ENCODE peak calls at places on chromosomes 12 and 14, in ten cellular contexts. One of them, this sample, is unnamed.
A peak's percentile ranks its signal among the peaks of the same experiment; 100 is the strongest.

GRCh38 chr14:80381964-80382363 is 170.7 kb upstream of the DIO2 start:
- DNase-seq in neural progenitor cell: no peak
- DNase-seq in GM23248: no peak
- DNase-seq in MM.1S: no peak
- DNase-seq in HCT116: no peak
- DNase-seq in K562: no peak
- DNase-seq in fibroblast of lung: no peak
- DNase-seq in PC-3: no peak
- DNase-seq in astrocyte: no peak
- DNase-seq in endothelial cell of umbilical vein: no peak
- DNase-seq in this sample: no peak

GRCh38 chr14:94653321-94653720 is 41.1 kb downstream of the SERPINA3 start:
- DNase-seq in PC-3: no peak
- DNase-seq in GM23248: no peak
- DNase-seq in astrocyte: no peak
- DNase-seq in HCT116: no peak
- DNase-seq in K562: no peak
- DNase-seq in MM.1S: no peak
- DNase-seq in endothelial cell of umbilical vein: no peak
- DNase-seq in neural progenitor cell: no peak
- DNase-seq in fibroblast of lung: no peak
- DNase-seq in this sample: no peak

GRCh38 chr14:65164068-65164824 is 61.9 kb upstream of the MAX start:
- DNase-seq in PC-3: peak; percentile 79
- DNase-seq in endothelial cell of umbilical vein: peak; percentile 58
- DNase-seq in K562: peak; percentile 38
- DNase-seq in GM23248: peak; percentile 70
- DNase-seq in astrocyte: no peak
- DNase-seq in neural progenitor cell: peak; percentile 65
- DNase-seq in fibroblast of lung: no peak
- DNase-seq in HCT116: peak; percentile 51
- DNase-seq in MM.1S: peak; percentile 31
- DNase-seq in this sample: peak; percentile 34

GRCh38 chr12:95192271-95192670 is 25.0 kb downstream of the FGD6 start:
- DNase-seq in HCT116: no peak
- DNase-seq in neural progenitor cell: no peak
- DNase-seq in K562: no peak
- DNase-seq in astrocyte: no peak
- DNase-seq in MM.1S: no peak
- DNase-seq in GM23248: no peak
- DNase-seq in PC-3: no peak
- DNase-seq in endothelial cell of umbilical vein: no peak
- DNase-seq in fibroblast of lung: no peak
- DNase-seq in this sample: no peak

GRCh38 chr12:58888131-58888783 is 32.0 kb downstream of the LRIG3 start:
- DNase-seq in fibroblast of lung: peak; percentile 84
- DNase-seq in endothelial cell of umbilical vein: peak; percentile 39
- DNase-seq in PC-3: no peak
- DNase-seq in neural progenitor cell: no peak
- DNase-seq in K562: no peak
- DNase-seq in astrocyte: peak; percentile 81
- DNase-seq in HCT116: no peak
- DNase-seq in GM23248: peak; percentile 74
- DNase-seq in MM.1S: no peak
- DNase-seq in this sample: no peak

GRCh38 chr14:51398898-51399297 is 158.9 kb downstream of the TMX1 start:
- DNase-seq in HCT116: no peak
- DNase-seq in neural progenitor cell: no peak
- DNase-seq in MM.1S: no peak
- DNase-seq in endothelial cell of umbilical vein: peak; percentile 72
- DNase-seq in PC-3: peak; percentile 99
- DNase-seq in fibroblast of lung: peak; percentile 84
- DNase-seq in K562: no peak
- DNase-seq in GM23248: peak; percentile 96
- DNase-seq in astrocyte: peak; percentile 82
- DNase-seq in this sample: peak; percentile 52

GRCh38 chr14:29836395-29836794 is 91.3 kb downstream of the PRKD1 start:
- DNase-seq in endothelial cell of umbilical vein: no peak
- DNase-seq in PC-3: no peak
- DNase-seq in MM.1S: no peak
- DNase-seq in astrocyte: no peak
- DNase-seq in K562: no peak
- DNase-seq in neural progenitor cell: no peak
- DNase-seq in GM23248: no peak
- DNase-seq in fibroblast of lung: no peak
- DNase-seq in HCT116: no peak
- DNase-seq in this sample: no peak

GRCh38 chr14:70845601-70846000 is 36.3 kb upstream of the MAP3K9 start:
- DNase-seq in HCT116: no peak
- DNase-seq in K562: no peak
- DNase-seq in neural progenitor cell: no peak
- DNase-seq in PC-3: no peak
- DNase-seq in fibroblast of lung: no peak
- DNase-seq in GM23248: no peak
- DNase-seq in astrocyte: no peak
- DNase-seq in MM.1S: no peak
- DNase-seq in endothelial cell of umbilical vein: no peak
- DNase-seq in this sample: no peak

GRCh38 chr14:60647837-60648168 is 1.5 kb downstream of the SIX1 start:
- DNase-seq in K562: no peak
- DNase-seq in endothelial cell of umbilical vein: no peak
- DNase-seq in GM23248: peak; percentile 42
- DNase-seq in PC-3: no peak
- DNase-seq in neural progenitor cell: no peak
- DNase-seq in astrocyte: no peak
- DNase-seq in MM.1S: no peak
- DNase-seq in HCT116: no peak
- DNase-seq in fibroblast of lung: no peak
- DNase-seq in this sample: peak; percentile 22
- TF ChIP-seq EZH2 in K562: no peak
- TF ChIP-seq EZH2 in endothelial cell of umbilical vein: peak; percentile 59
- TF ChIP-seq EZH2 in GM23248: no peak
- TF ChIP-seq EZH2 in PC-3: no peak
- TF ChIP-seq EZH2 in neural progenitor cell: peak; percentile 98
- TF ChIP-seq EZH2 in astrocyte: peak; percentile 10
- TF ChIP-seq EZH2 in MM.1S: no peak
- TF ChIP-seq EZH2 in HCT116: no peak
- TF ChIP-seq EZH2 in fibroblast of lung: no peak
- TF ChIP-seq EZH2 in this sample: no peak

GRCh38 chr12:54859502-54859901 is 5.2 kb downstream of the MUCL1 start:
- DNase-seq in GM23248: no peak
- DNase-seq in K562: no peak
- DNase-seq in astrocyte: no peak
- DNase-seq in endothelial cell of umbilical vein: no peak
- DNase-seq in neural progenitor cell: no peak
- DNase-seq in MM.1S: no peak
- DNase-seq in fibroblast of lung: no peak
- DNase-seq in HCT116: no peak
- DNase-seq in PC-3: no peak
- DNase-seq in this sample: no peak

GRCh38 chr12:54858562-54858961 is 4.2 kb downstream of the MUCL1 start:
- DNase-seq in endothelial cell of umbilical vein: no peak
- DNase-seq in HCT116: no peak
- DNase-seq in fibroblast of lung: no peak
- DNase-seq in K562: no peak
- DNase-seq in GM23248: no peak
- DNase-seq in PC-3: no peak
- DNase-seq in neural progenitor cell: no peak
- DNase-seq in astrocyte: no peak
- DNase-seq in MM.1S: no peak
- DNase-seq in this sample: no peak

DNA sequence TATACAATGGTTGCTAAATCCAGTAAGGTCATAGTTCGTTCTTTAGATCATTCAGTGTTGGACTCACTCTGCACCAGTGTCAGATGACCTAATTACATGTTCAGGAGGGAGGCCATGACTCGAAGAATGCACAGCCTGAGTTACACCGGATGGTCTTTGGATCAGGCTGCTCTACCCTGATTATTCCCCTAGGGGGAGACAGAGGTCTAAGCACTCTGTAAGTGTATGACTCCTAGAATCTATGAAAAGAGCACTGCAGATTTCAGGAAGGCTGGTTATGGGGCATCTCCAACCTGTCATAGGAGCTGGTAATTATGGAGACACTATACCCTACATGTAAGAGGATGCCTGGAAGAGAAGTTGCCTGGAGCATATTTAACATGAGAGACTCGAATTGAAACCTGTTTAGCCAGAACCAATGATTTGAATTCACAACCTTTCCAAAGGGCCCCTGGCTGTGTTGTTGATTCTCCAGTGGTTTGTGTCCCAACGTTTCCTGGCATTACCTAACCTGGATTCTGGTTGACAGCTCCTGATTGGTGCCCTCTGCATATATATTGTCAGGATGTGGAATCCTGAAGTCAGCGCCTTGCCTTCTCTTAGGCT is at the start of gene MUCL1:
- DNase-seq in astrocyte: peak; percentile 26
- DNase-seq in fibroblast of lung: peak; percentile 38
- DNase-seq in neural progenitor cell: peak; percentile 76
- DNase-seq in HCT116: peak; percentile 62
- DNase-seq in endothelial cell of umbilical vein: peak; percentile 69
- DNase-seq in GM23248: peak; percentile 69
- DNase-seq in MM.1S: peak; percentile 76
- DNase-seq in K562: peak; percentile 71
- DNase-seq in PC-3: peak; percentile 93
- DNase-seq in this sample: peak; percentile 17
- H3K4me3 ChIP-seq in astrocyte: no peak within 1 kb of the TSS
- H3K4me3 ChIP-seq in fibroblast of lung: no peak within 1 kb of the TSS
- H3K4me3 ChIP-seq in neural progenitor cell: no peak within 1 kb of the TSS
- H3K4me3 ChIP-seq in HCT116: no peak within 1 kb of the TSS
- H3K4me3 ChIP-seq in endothelial cell of umbilical vein: no peak within 1 kb of the TSS
- H3K4me3 ChIP-seq in GM23248: no peak within 1 kb of the TSS
- H3K4me3 ChIP-seq in MM.1S: no peak within 1 kb of the TSS
- H3K4me3 ChIP-seq in K562: no peak within 1 kb of the TSS
- H3K4me3 ChIP-seq in PC-3: no peak within 1 kb of the TSS
- H3K4me3 ChIP-seq in this sample: no peak within 1 kb of the TSS

GRCh38 chr12:125136702-125137101 is 71.5 kb downstream of the AACS start:
- DNase-seq in MM.1S: no peak
- DNase-seq in fibroblast of lung: no peak
- DNase-seq in GM23248: no peak
- DNase-seq in K562: no peak
- DNase-seq in PC-3: no peak
- DNase-seq in HCT116: no peak
- DNase-seq in neural progenitor cell: no peak
- DNase-seq in endothelial cell of umbilical vein: no peak
- DNase-seq in astrocyte: no peak
- DNase-seq in this sample: no peak

GRCh38 chr12:125133616-125134015 is 68.4 kb downstream of the AACS start:
- DNase-seq in astrocyte: no peak
- DNase-seq in endothelial cell of umbilical vein: no peak
- DNase-seq in GM23248: no peak
- DNase-seq in K562: no peak
- DNase-seq in neural progenitor cell: no peak
- DNase-seq in MM.1S: no peak
- DNase-seq in PC-3: no peak
- DNase-seq in HCT116: no peak
- DNase-seq in fibroblast of lung: no peak
- DNase-seq in this sample: no peak

GRCh38 chr12:125135906-125136305 is 70.7 kb downstream of the AACS start:
- DNase-seq in GM23248: no peak
- DNase-seq in K562: no peak
- DNase-seq in astrocyte: no peak
- DNase-seq in endothelial cell of umbilical vein: no peak
- DNase-seq in fibroblast of lung: no peak
- DNase-seq in MM.1S: no peak
- DNase-seq in neural progenitor cell: no peak
- DNase-seq in PC-3: no peak
- DNase-seq in HCT116: no peak
- DNase-seq in this sample: no peak

GRCh38 chr12:125132698-125133400 is 67.6 kb downstream of the AACS start:
- DNase-seq in HCT116: no peak
- DNase-seq in PC-3: no peak
- DNase-seq in neural progenitor cell: no peak
- DNase-seq in endothelial cell of umbilical vein: no peak
- DNase-seq in GM23248: peak; percentile 35
- DNase-seq in astrocyte: peak; percentile 17
- DNase-seq in K562: no peak
- DNase-seq in MM.1S: no peak
- DNase-seq in fibroblast of lung: peak; percentile 33
- DNase-seq in this sample: no peak

DNA sequence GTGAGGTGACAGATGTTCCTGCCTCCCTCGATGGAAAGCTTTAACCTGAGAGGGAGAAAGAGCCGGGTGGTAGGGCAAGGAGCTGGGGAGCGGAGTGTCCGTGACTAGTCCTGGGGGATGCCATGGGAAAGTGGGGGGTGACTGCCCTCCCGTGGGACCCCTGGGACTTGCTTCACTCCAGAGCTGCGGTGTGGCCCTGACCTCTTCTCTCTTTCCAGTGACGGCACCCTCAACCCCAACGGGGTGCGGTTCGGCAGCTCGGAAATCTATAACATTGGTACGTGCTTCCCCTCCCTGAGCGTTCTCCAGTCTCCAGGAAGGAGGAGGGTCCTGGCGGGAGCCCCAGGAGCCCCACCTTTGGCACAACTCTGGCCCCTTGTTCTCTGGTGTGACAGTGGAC is 69.3 kb downstream of the AACS start:
- DNase-seq in neural progenitor cell: no peak
- DNase-seq in GM23248: no peak
- DNase-seq in endothelial cell of umbilical vein: no peak
- DNase-seq in MM.1S: no peak
- DNase-seq in fibroblast of lung: no peak
- DNase-seq in HCT116: no peak
- DNase-seq in astrocyte: no peak
- DNase-seq in K562: no peak
- DNase-seq in PC-3: no peak
- DNase-seq in this sample: no peak
- TF ChIP-seq EZH2 in neural progenitor cell: no peak
- TF ChIP-seq EZH2 in GM23248: no peak
- TF ChIP-seq EZH2 in endothelial cell of umbilical vein: no peak
- TF ChIP-seq EZH2 in MM.1S: no peak
- TF ChIP-seq EZH2 in fibroblast of lung: no peak
- TF ChIP-seq EZH2 in HCT116: no peak
- TF ChIP-seq EZH2 in astrocyte: no peak
- TF ChIP-seq EZH2 in K562: no peak
- TF ChIP-seq EZH2 in PC-3: no peak
- TF ChIP-seq EZH2 in this sample: no peak

GRCh38 chr14:72124171-72124570 is 191.9 kb downstream of the RGS6 start:
- DNase-seq in K562: no peak
- DNase-seq in GM23248: no peak
- DNase-seq in neural progenitor cell: no peak
- DNase-seq in PC-3: no peak
- DNase-seq in fibroblast of lung: no peak
- DNase-seq in astrocyte: no peak
- DNase-seq in MM.1S: no peak
- DNase-seq in HCT116: no peak
- DNase-seq in endothelial cell of umbilical vein: no peak
- DNase-seq in this sample: no peak

GRCh38 chr14:72126561-72126960 is 194.3 kb downstream of the RGS6 start:
- DNase-seq in astrocyte: no peak
- DNase-seq in HCT116: no peak
- DNase-seq in K562: no peak
- DNase-seq in endothelial cell of umbilical vein: no peak
- DNase-seq in GM23248: no peak
- DNase-seq in PC-3: no peak
- DNase-seq in neural progenitor cell: no peak
- DNase-seq in fibroblast of lung: no peak
- DNase-seq in MM.1S: no peak
- DNase-seq in this sample: no peak

GRCh38 chr14:72123755-72124154 is 191.5 kb downstream of the RGS6 start:
- DNase-seq in GM23248: no peak
- DNase-seq in HCT116: no peak
- DNase-seq in PC-3: no peak
- DNase-seq in fibroblast of lung: no peak
- DNase-seq in endothelial cell of umbilical vein: no peak
- DNase-seq in MM.1S: no peak
- DNase-seq in K562: no peak
- DNase-seq in neural progenitor cell: no peak
- DNase-seq in astrocyte: no peak
- DNase-seq in this sample: no peak

GRCh38 chr14:72128629-72129028 is 196.4 kb downstream of the RGS6 start:
- DNase-seq in neural progenitor cell: no peak
- DNase-seq in fibroblast of lung: no peak
- DNase-seq in K562: no peak
- DNase-seq in HCT116: no peak
- DNase-seq in endothelial cell of umbilical vein: no peak
- DNase-seq in GM23248: no peak
- DNase-seq in astrocyte: no peak
- DNase-seq in PC-3: peak; percentile 13
- DNase-seq in MM.1S: no peak
- DNase-seq in this sample: no peak

GRCh38 chr14:72126091-72126490 is 193.9 kb downstream of the RGS6 start:
- DNase-seq in astrocyte: no peak
- DNase-seq in fibroblast of lung: no peak
- DNase-seq in GM23248: no peak
- DNase-seq in endothelial cell of umbilical vein: no peak
- DNase-seq in PC-3: no peak
- DNase-seq in HCT116: no peak
- DNase-seq in K562: no peak
- DNase-seq in MM.1S: no peak
- DNase-seq in neural progenitor cell: no peak
- DNase-seq in this sample: no peak
- H3K4me3 ChIP-seq in astrocyte: no peak overlapping the region
- H3K4me3 ChIP-seq in fibroblast of lung: no peak overlapping the region
- H3K4me3 ChIP-seq in GM23248: no peak overlapping the region
- H3K4me3 ChIP-seq in endothelial cell of umbilical vein: no peak overlapping the region
- H3K4me3 ChIP-seq in PC-3: no peak overlapping the region
- H3K4me3 ChIP-seq in HCT116: no peak overlapping the region
- H3K4me3 ChIP-seq in K562: no peak overlapping the region
- H3K4me3 ChIP-seq in MM.1S: no peak overlapping the region
- H3K4me3 ChIP-seq in neural progenitor cell: no peak overlapping the region
- H3K4me3 ChIP-seq in this sample: no peak overlapping the region